ENCODE peak calls at places on chromosomes 6 and 20, in seven cellular contexts. One of them, this sample, is unnamed.

GRCh38 chr6:42009844-42010184 is 40.5 kb upstream of the TAF8 start:
- DNase-seq in stimulated activated naive B cell treated with anti-CD40 and anti-IgM and Interleukin-4, amounts not matched to agents 10 μg/mL and 1 μg/mL and 100 μg/mL, for 72 hours: no peak
- DNase-seq in WTC11: no peak
- DNase-seq in NCI-H1105 treated with DMSO at 0.1 percent for 48 hours: no peak
- DNase-seq in stimulated activated CD4-positive, alpha-beta T cell treated with anti-CD3 and anti-CD28 coated beads, Interleukin-2, amount 100 ng/mL, for 48 hours: no peak
- DNase-seq in HCEC 1CT: no peak
- DNase-seq in GM04504: no peak
- DNase-seq in this sample: no peak

GRCh38 chr6:161008245-161008644 is 16.7 kb downstream of the MAP3K4 start:
- DNase-seq in stimulated activated naive B cell treated with anti-CD40 and anti-IgM and Interleukin-4, amounts not matched to agents 10 μg/mL and 1 μg/mL and 100 μg/mL, for 72 hours: no peak
- DNase-seq in GM04504: no peak
- DNase-seq in HCEC 1CT: no peak
- DNase-seq in WTC11: no peak
- DNase-seq in stimulated activated CD4-positive, alpha-beta T cell treated with anti-CD3 and anti-CD28 coated beads, Interleukin-2, amount 100 ng/mL, for 48 hours: no peak
- DNase-seq in NCI-H1105 treated with DMSO at 0.1 percent for 48 hours: no peak
- DNase-seq in this sample: no peak

GRCh38 chr6:125950293-125950692 is 6.3 kb upstream of the HINT3 start:
- DNase-seq in stimulated activated CD4-positive, alpha-beta T cell treated with anti-CD3 and anti-CD28 coated beads, Interleukin-2, amount 100 ng/mL, for 48 hours: no peak
- DNase-seq in stimulated activated naive B cell treated with anti-CD40 and anti-IgM and Interleukin-4, amounts not matched to agents 10 μg/mL and 1 μg/mL and 100 μg/mL, for 72 hours: no peak
- DNase-seq in GM04504: no peak
- DNase-seq in NCI-H1105 treated with DMSO at 0.1 percent for 48 hours: no peak
- DNase-seq in WTC11: peak; percentile 47
- DNase-seq in HCEC 1CT: peak; percentile 69
- DNase-seq in this sample: peak; percentile 82

GRCh38 chr20:4412216-4412615 is 309.5 kb upstream of the PRND start:
- DNase-seq in stimulated activated naive B cell treated with anti-CD40 and anti-IgM and Interleukin-4, amounts not matched to agents 10 μg/mL and 1 μg/mL and 100 μg/mL, for 72 hours: no peak
- DNase-seq in GM04504: no peak
- DNase-seq in NCI-H1105 treated with DMSO at 0.1 percent for 48 hours: no peak
- DNase-seq in stimulated activated CD4-positive, alpha-beta T cell treated with anti-CD3 and anti-CD28 coated beads, Interleukin-2, amount 100 ng/mL, for 48 hours: no peak
- DNase-seq in WTC11: no peak
- DNase-seq in HCEC 1CT: no peak
- DNase-seq in this sample: no peak

GRCh38 chr6:44255848-44256247 is 1.5 kb downstream of the SLC35B2 start:
- DNase-seq in stimulated activated naive B cell treated with anti-CD40 and anti-IgM and Interleukin-4, amounts not matched to agents 10 μg/mL and 1 μg/mL and 100 μg/mL, for 72 hours: no peak
- DNase-seq in GM04504: no peak
- DNase-seq in HCEC 1CT: no peak
- DNase-seq in WTC11: no peak
- DNase-seq in NCI-H1105 treated with DMSO at 0.1 percent for 48 hours: no peak
- DNase-seq in stimulated activated CD4-positive, alpha-beta T cell treated with anti-CD3 and anti-CD28 coated beads, Interleukin-2, amount 100 ng/mL, for 48 hours: no peak
- DNase-seq in this sample: no peak

GRCh38 chr6:139784222-139784769 is 409.8 kb upstream of the CITED2 start:
- DNase-seq in stimulated activated CD4-positive, alpha-beta T cell treated with anti-CD3 and anti-CD28 coated beads, Interleukin-2, amount 100 ng/mL, for 48 hours: no peak
- DNase-seq in GM04504: no peak
- DNase-seq in stimulated activated naive B cell treated with anti-CD40 and anti-IgM and Interleukin-4, amounts not matched to agents 10 μg/mL and 1 μg/mL and 100 μg/mL, for 72 hours: no peak
- DNase-seq in HCEC 1CT: no peak
- DNase-seq in WTC11: no peak
- DNase-seq in NCI-H1105 treated with DMSO at 0.1 percent for 48 hours: no peak
- DNase-seq in this sample: no peak

GRCh38 chr6:128567029-128567428 is 46.6 kb upstream of the PTPRK start:
- DNase-seq in WTC11: no peak
- DNase-seq in GM04504: no peak
- DNase-seq in stimulated activated CD4-positive, alpha-beta T cell treated with anti-CD3 and anti-CD28 coated beads, Interleukin-2, amount 100 ng/mL, for 48 hours: no peak
- DNase-seq in stimulated activated naive B cell treated with anti-CD40 and anti-IgM and Interleukin-4, amounts not matched to agents 10 μg/mL and 1 μg/mL and 100 μg/mL, for 72 hours: no peak
- DNase-seq in NCI-H1105 treated with DMSO at 0.1 percent for 48 hours: no peak
- DNase-seq in HCEC 1CT: peak; percentile 64
- DNase-seq in this sample: peak; percentile 18

GRCh38 chr6:215335-216034 is 76.8 kb upstream of the DUSP22 start:
- DNase-seq in GM04504: no peak
- DNase-seq in stimulated activated CD4-positive, alpha-beta T cell treated with anti-CD3 and anti-CD28 coated beads, Interleukin-2, amount 100 ng/mL, for 48 hours: peak; percentile 60
- DNase-seq in stimulated activated naive B cell treated with anti-CD40 and anti-IgM and Interleukin-4, amounts not matched to agents 10 μg/mL and 1 μg/mL and 100 μg/mL, for 72 hours: no peak
- DNase-seq in WTC11: no peak
- DNase-seq in NCI-H1105 treated with DMSO at 0.1 percent for 48 hours: peak; percentile 24
- DNase-seq in HCEC 1CT: peak; percentile 32
- DNase-seq in this sample: no peak

GRCh38 chr20:33444797-33445560 is 1.4 kb upstream of the SNTA1 start:
- DNase-seq in WTC11: peak; percentile 27
- DNase-seq in HCEC 1CT: no peak
- DNase-seq in NCI-H1105 treated with DMSO at 0.1 percent for 48 hours: no peak
- DNase-seq in stimulated activated CD4-positive, alpha-beta T cell treated with anti-CD3 and anti-CD28 coated beads, Interleukin-2, amount 100 ng/mL, for 48 hours: peak; percentile 13
- DNase-seq in stimulated activated naive B cell treated with anti-CD40 and anti-IgM and Interleukin-4, amounts not matched to agents 10 μg/mL and 1 μg/mL and 100 μg/mL, for 72 hours: no peak
- DNase-seq in GM04504: no peak
- DNase-seq in this sample: no peak

GRCh38 chr6:146289816-146290588 is 253.6 kb upstream of the RAB32 start:
- DNase-seq in GM04504: peak; percentile 72
- DNase-seq in HCEC 1CT: peak; percentile 87
- DNase-seq in stimulated activated naive B cell treated with anti-CD40 and anti-IgM and Interleukin-4, amounts not matched to agents 10 μg/mL and 1 μg/mL and 100 μg/mL, for 72 hours: no peak
- DNase-seq in stimulated activated CD4-positive, alpha-beta T cell treated with anti-CD3 and anti-CD28 coated beads, Interleukin-2, amount 100 ng/mL, for 48 hours: no peak
- DNase-seq in WTC11: no peak
- DNase-seq in NCI-H1105 treated with DMSO at 0.1 percent for 48 hours: no peak
- DNase-seq in this sample: peak; percentile 71

GRCh38 chr20:1776608-1777475 is 118.4 kb upstream of the SIRPA start:
- DNase-seq in stimulated activated CD4-positive, alpha-beta T cell treated with anti-CD3 and anti-CD28 coated beads, Interleukin-2, amount 100 ng/mL, for 48 hours: peak; percentile 89
- DNase-seq in stimulated activated naive B cell treated with anti-CD40 and anti-IgM and Interleukin-4, amounts not matched to agents 10 μg/mL and 1 μg/mL and 100 μg/mL, for 72 hours: peak; percentile 77
- DNase-seq in WTC11: peak; percentile 93
- DNase-seq in HCEC 1CT: peak; percentile 67
- DNase-seq in GM04504: peak; percentile 69
- DNase-seq in NCI-H1105 treated with DMSO at 0.1 percent for 48 hours: peak; percentile 77
- DNase-seq in this sample: peak; percentile 91

GRCh38 chr20:38888059-38888831 is 38.0 kb upstream of the FAM83D start:
- DNase-seq in NCI-H1105 treated with DMSO at 0.1 percent for 48 hours: no peak
- DNase-seq in stimulated activated naive B cell treated with anti-CD40 and anti-IgM and Interleukin-4, amounts not matched to agents 10 μg/mL and 1 μg/mL and 100 μg/mL, for 72 hours: no peak
- DNase-seq in WTC11: no peak
- DNase-seq in stimulated activated CD4-positive, alpha-beta T cell treated with anti-CD3 and anti-CD28 coated beads, Interleukin-2, amount 100 ng/mL, for 48 hours: no peak
- DNase-seq in GM04504: no peak
- DNase-seq in HCEC 1CT: no peak
- DNase-seq in this sample: no peak